ENCODE peak calls at places on chromosomes 13 and 19, in eight cellular contexts. One of them, this sample, is unnamed.

GRCh38 chr19:37466277-37466797 is 907 bp downstream of the ZNF569 start:
- DNase-seq in NCI-H2029: no peak
- DNase-seq in stimulated activated CD4-positive, alpha-beta T cell treated with anti-CD3 and anti-CD28 coated beads, Interleukin-15, amount 100 ng/mL, for 1 hour: no peak
- DNase-seq in renal cortical epithelial cell: no peak
- DNase-seq in activated naive CD8-positive, alpha-beta T cell treated with anti-CD3 and anti-CD28 coated beads, Interleukin-2, amount 10 ng/mL, durations not matched to agents 7 days and 5 days: no peak
- DNase-seq in lower lobe of right lung: no peak
- DNase-seq in hepatic stellate cell: no peak
- DNase-seq in iPS DF 19.7: no peak
- DNase-seq in this sample: no peak

GRCh38 chr19:30297969-30298368 is 74.2 kb upstream of the ZNF536 start:
- DNase-seq in NCI-H2029: no peak
- DNase-seq in stimulated activated CD4-positive, alpha-beta T cell treated with anti-CD3 and anti-CD28 coated beads, Interleukin-15, amount 100 ng/mL, for 1 hour: no peak
- DNase-seq in renal cortical epithelial cell: no peak
- DNase-seq in activated naive CD8-positive, alpha-beta T cell treated with anti-CD3 and anti-CD28 coated beads, Interleukin-2, amount 10 ng/mL, durations not matched to agents 7 days and 5 days: no peak
- DNase-seq in lower lobe of right lung: no peak
- DNase-seq in hepatic stellate cell: no peak
- DNase-seq in iPS DF 19.7: no peak
- DNase-seq in this sample: no peak

GRCh38 chr19:12244370-12244769 is 50.3 kb downstream of the ZNF44 start:
- DNase-seq in NCI-H2029: no peak
- DNase-seq in stimulated activated CD4-positive, alpha-beta T cell treated with anti-CD3 and anti-CD28 coated beads, Interleukin-15, amount 100 ng/mL, for 1 hour: no peak
- DNase-seq in renal cortical epithelial cell: no peak
- DNase-seq in activated naive CD8-positive, alpha-beta T cell treated with anti-CD3 and anti-CD28 coated beads, Interleukin-2, amount 10 ng/mL, durations not matched to agents 7 days and 5 days: no peak
- DNase-seq in lower lobe of right lung: no peak
- DNase-seq in hepatic stellate cell: no peak
- DNase-seq in iPS DF 19.7: no peak
- DNase-seq in this sample: no peak

GRCh38 chr19:41612483-41612882 is 14.4 kb downstream of the CEACAM4 start:
- DNase-seq in NCI-H2029: no peak
- DNase-seq in stimulated activated CD4-positive, alpha-beta T cell treated with anti-CD3 and anti-CD28 coated beads, Interleukin-15, amount 100 ng/mL, for 1 hour: no peak
- DNase-seq in renal cortical epithelial cell: no peak
- DNase-seq in activated naive CD8-positive, alpha-beta T cell treated with anti-CD3 and anti-CD28 coated beads, Interleukin-2, amount 10 ng/mL, durations not matched to agents 7 days and 5 days: no peak
- DNase-seq in lower lobe of right lung: no peak
- DNase-seq in hepatic stellate cell: no peak
- DNase-seq in iPS DF 19.7: no peak
- DNase-seq in this sample: no peak

GRCh38 chr19:13803038-13803437 is 7.8 kb downstream of the ZSWIM4 start:
- DNase-seq in NCI-H2029: no peak
- DNase-seq in stimulated activated CD4-positive, alpha-beta T cell treated with anti-CD3 and anti-CD28 coated beads, Interleukin-15, amount 100 ng/mL, for 1 hour: no peak
- DNase-seq in renal cortical epithelial cell: no peak
- DNase-seq in activated naive CD8-positive, alpha-beta T cell treated with anti-CD3 and anti-CD28 coated beads, Interleukin-2, amount 10 ng/mL, durations not matched to agents 7 days and 5 days: no peak
- DNase-seq in lower lobe of right lung: peak
- DNase-seq in hepatic stellate cell: no peak
- DNase-seq in iPS DF 19.7: no peak
- DNase-seq in this sample: no peak

GRCh38 chr19:31175564-31176348 is 173.5 kb downstream of the TSHZ3 start:
- DNase-seq in NCI-H2029: no peak
- DNase-seq in stimulated activated CD4-positive, alpha-beta T cell treated with anti-CD3 and anti-CD28 coated beads, Interleukin-15, amount 100 ng/mL, for 1 hour: no peak
- DNase-seq in renal cortical epithelial cell: no peak
- DNase-seq in activated naive CD8-positive, alpha-beta T cell treated with anti-CD3 and anti-CD28 coated beads, Interleukin-2, amount 10 ng/mL, durations not matched to agents 7 days and 5 days: no peak
- DNase-seq in lower lobe of right lung: no peak
- DNase-seq in hepatic stellate cell: no peak
- DNase-seq in iPS DF 19.7: no peak
- DNase-seq in this sample: no peak

GRCh38 chr13:33109319-33109718 is 93.1 kb downstream of the KL start:
- DNase-seq in NCI-H2029: no peak
- DNase-seq in stimulated activated CD4-positive, alpha-beta T cell treated with anti-CD3 and anti-CD28 coated beads, Interleukin-15, amount 100 ng/mL, for 1 hour: no peak
- DNase-seq in renal cortical epithelial cell: no peak
- DNase-seq in activated naive CD8-positive, alpha-beta T cell treated with anti-CD3 and anti-CD28 coated beads, Interleukin-2, amount 10 ng/mL, durations not matched to agents 7 days and 5 days: no peak
- DNase-seq in lower lobe of right lung: no peak
- DNase-seq in hepatic stellate cell: no peak
- DNase-seq in iPS DF 19.7: no peak
- DNase-seq in this sample: no peak

GRCh38 chr19:35149463-35149862 is 5.1 kb upstream of the FXYD5 start:
- DNase-seq in NCI-H2029: no peak
- DNase-seq in stimulated activated CD4-positive, alpha-beta T cell treated with anti-CD3 and anti-CD28 coated beads, Interleukin-15, amount 100 ng/mL, for 1 hour: no peak
- DNase-seq in renal cortical epithelial cell: no peak
- DNase-seq in activated naive CD8-positive, alpha-beta T cell treated with anti-CD3 and anti-CD28 coated beads, Interleukin-2, amount 10 ng/mL, durations not matched to agents 7 days and 5 days: no peak
- DNase-seq in lower lobe of right lung: no peak
- DNase-seq in hepatic stellate cell: no peak
- DNase-seq in iPS DF 19.7: no peak
- DNase-seq in this sample: no peak

GRCh38 chr13:73972503-73972902 is 161.7 kb downstream of the KLF12 start:
- DNase-seq in NCI-H2029: no peak
- DNase-seq in stimulated activated CD4-positive, alpha-beta T cell treated with anti-CD3 and anti-CD28 coated beads, Interleukin-15, amount 100 ng/mL, for 1 hour: no peak
- DNase-seq in renal cortical epithelial cell: no peak
- DNase-seq in activated naive CD8-positive, alpha-beta T cell treated with anti-CD3 and anti-CD28 coated beads, Interleukin-2, amount 10 ng/mL, durations not matched to agents 7 days and 5 days: no peak
- DNase-seq in lower lobe of right lung: no peak
- DNase-seq in hepatic stellate cell: no peak
- DNase-seq in iPS DF 19.7: no peak
- DNase-seq in this sample: no peak

GRCh38 chr13:41206467-41206866 is 12.1 kb upstream of the KBTBD7 start:
- DNase-seq in NCI-H2029: no peak
- DNase-seq in stimulated activated CD4-positive, alpha-beta T cell treated with anti-CD3 and anti-CD28 coated beads, Interleukin-15, amount 100 ng/mL, for 1 hour: no peak
- DNase-seq in renal cortical epithelial cell: no peak
- DNase-seq in activated naive CD8-positive, alpha-beta T cell treated with anti-CD3 and anti-CD28 coated beads, Interleukin-2, amount 10 ng/mL, durations not matched to agents 7 days and 5 days: no peak
- DNase-seq in lower lobe of right lung: no peak
- DNase-seq in hepatic stellate cell: no peak
- DNase-seq in iPS DF 19.7: no peak
- DNase-seq in this sample: no peak

GRCh38 chr13:87676254-87677042 is 5.3 kb downstream of the SLITRK5 start:
- DNase-seq in NCI-H2029: no peak
- DNase-seq in stimulated activated CD4-positive, alpha-beta T cell treated with anti-CD3 and anti-CD28 coated beads, Interleukin-15, amount 100 ng/mL, for 1 hour: no peak
- DNase-seq in renal cortical epithelial cell: no peak
- DNase-seq in activated naive CD8-positive, alpha-beta T cell treated with anti-CD3 and anti-CD28 coated beads, Interleukin-2, amount 10 ng/mL, durations not matched to agents 7 days and 5 days: no peak
- DNase-seq in lower lobe of right lung: no peak
- DNase-seq in hepatic stellate cell: no peak
- DNase-seq in iPS DF 19.7: no peak
- DNase-seq in this sample: no peak

GRCh38 chr19:39398297-39398864 is 7.2 kb downstream of the MED29 start:
- DNase-seq in NCI-H2029: no peak
- DNase-seq in stimulated activated CD4-positive, alpha-beta T cell treated with anti-CD3 and anti-CD28 coated beads, Interleukin-15, amount 100 ng/mL, for 1 hour: no peak
- DNase-seq in renal cortical epithelial cell: peak
- DNase-seq in activated naive CD8-positive, alpha-beta T cell treated with anti-CD3 and anti-CD28 coated beads, Interleukin-2, amount 10 ng/mL, durations not matched to agents 7 days and 5 days: no peak
- DNase-seq in lower lobe of right lung: peak
- DNase-seq in hepatic stellate cell: peak
- DNase-seq in iPS DF 19.7: no peak
- DNase-seq in this sample: no peak

GRCh38 chr19:1259873-1260748 is 9.0 kb upstream of the CIRBP start:
- DNase-seq in NCI-H2029: no peak
- DNase-seq in stimulated activated CD4-positive, alpha-beta T cell treated with anti-CD3 and anti-CD28 coated beads, Interleukin-15, amount 100 ng/mL, for 1 hour: no peak
- DNase-seq in renal cortical epithelial cell: peak
- DNase-seq in activated naive CD8-positive, alpha-beta T cell treated with anti-CD3 and anti-CD28 coated beads, Interleukin-2, amount 10 ng/mL, durations not matched to agents 7 days and 5 days: peak
- DNase-seq in lower lobe of right lung: peak
- DNase-seq in hepatic stellate cell: no peak
- DNase-seq in iPS DF 19.7: no peak
- DNase-seq in this sample: peak

GRCh38 chr13:27403252-27403678 is 21.2 kb upstream of the GTF3A start:
- DNase-seq in NCI-H2029: no peak
- DNase-seq in stimulated activated CD4-positive, alpha-beta T cell treated with anti-CD3 and anti-CD28 coated beads, Interleukin-15, amount 100 ng/mL, for 1 hour: no peak
- DNase-seq in renal cortical epithelial cell: peak
- DNase-seq in activated naive CD8-positive, alpha-beta T cell treated with anti-CD3 and anti-CD28 coated beads, Interleukin-2, amount 10 ng/mL, durations not matched to agents 7 days and 5 days: no peak
- DNase-seq in lower lobe of right lung: no peak
- DNase-seq in hepatic stellate cell: peak
- DNase-seq in iPS DF 19.7: no peak
- DNase-seq in this sample: peak

GRCh38 chr19:2724148-2724557 is 3.0 kb upstream of the DIRAS1 start:
- DNase-seq in NCI-H2029: no peak
- DNase-seq in stimulated activated CD4-positive, alpha-beta T cell treated with anti-CD3 and anti-CD28 coated beads, Interleukin-15, amount 100 ng/mL, for 1 hour: no peak
- DNase-seq in renal cortical epithelial cell: no peak
- DNase-seq in activated naive CD8-positive, alpha-beta T cell treated with anti-CD3 and anti-CD28 coated beads, Interleukin-2, amount 10 ng/mL, durations not matched to agents 7 days and 5 days: no peak
- DNase-seq in lower lobe of right lung: no peak
- DNase-seq in hepatic stellate cell: no peak
- DNase-seq in iPS DF 19.7: no peak
- DNase-seq in this sample: no peak